ENCODE peak calls at places on chromosome 4, in seven cellular contexts. I is NCI-H345, U is T1000, M is NCI-H1436, W is memory B cell, T is Peyer's patch, Q is Right ventricle myocardium superior. G is an unnamed sample.

GRCh38 chr4:151055539-151055938 is 40.5 kb upstream of the LRBA start:
- DNase-seq in U (no peak), M (no peak), I (no peak), W (no peak), T (no peak), Q (no peak), G (no peak)

GRCh38 chr4:1842993-1843448 is 12.9 kb downstream of the LETM1 start:
- DNase-seq in T (no peak), U (peak), W (no peak), I (no peak), Q (peak), M (no peak), G (no peak)

GRCh38 chr4:168766537-168767316 is 243.3 kb downstream of the CBR4 start:
- DNase-seq in Q (no peak), U (no peak), M (no peak), T (no peak), I (no peak), W (no peak), G (no peak)

GRCh38 chr4:74897390-74897789 is 35.5 kb upstream of the PARM1 start:
- DNase-seq in Q (no peak), M (no peak), U (no peak), T (no peak), W (no peak), I (no peak), G (no peak)

GRCh38 chr4:87975466-87975865 is at the start of gene SPP1:
- DNase-seq in M (no peak), T (no peak), Q (no peak), U (no peak), W (no peak), I (peak), G (no peak)

GRCh38 chr4:1714303-1715001 is 2.3 kb upstream of the SLBP start:
- DNase-seq in Q (no peak), M (no peak), I (peak), W (no peak), T (no peak), U (no peak), G (no peak)

GRCh38 chr4:180336494-180337090 is 1906.6 kb upstream of the TENM3 start:
- DNase-seq in I (no peak), U (no peak), W (no peak), Q (no peak), M (no peak), T (no peak), G (no peak)

GRCh38 chr4:575281-576141 is 584 bp downstream of the TMEM271 start:
- DNase-seq in M (no peak), T (peak), U (no peak), W (no peak), Q (peak), I (no peak), G (no peak)

GRCh38 chr4:139950568-139950967 is 203.4 kb downstream of the MAML3 start:
- DNase-seq in M (no peak), T (no peak), W (no peak), Q (no peak), I (no peak), U (no peak), G (no peak)

GRCh38 chr4:151559595-151559994 is 150.6 kb downstream of the FHIP1A start:
- DNase-seq in M (no peak), T (no peak), Q (no peak), W (no peak), U (no peak), I (no peak), G (no peak)

GRCh38 chr4:168674077-168674747 is 177.4 kb downstream of the PALLD start:
- DNase-seq in T (no peak), W (no peak), U (no peak), M (no peak), I (no peak), Q (no peak), G (no peak)

GRCh38 chr4:112759313-112759712 is 122.4 kb downstream of the LARP7 start:
- DNase-seq in M (no peak), I (no peak), Q (no peak), T (no peak), U (no peak), W (no peak), G (no peak)

GRCh38 chr4:47017494-47017893 is 13.9 kb upstream of the GABRB1 start:
- DNase-seq in I (no peak), M (no peak), T (no peak), Q (no peak), U (no peak), W (no peak), G (no peak)

GRCh38 chr4:4854649-4855292 is 4.7 kb upstream of the MSX1 start:
- DNase-seq in I (peak), W (no peak), M (peak), T (peak), Q (peak), U (no peak), G (no peak)

GRCh38 chr4:165398570-165398969 is 19.8 kb downstream of the CPE start:
- DNase-seq in T (no peak), U (no peak), M (peak), W (no peak), Q (no peak), I (peak), G (peak)

GRCh38 chr4:65344278-65344825 is 325.9 kb downstream of the EPHA5 start:
- DNase-seq in Q (no peak), U (no peak), T (no peak), M (no peak), W (no peak), I (no peak), G (no peak)

GRCh38 chr4:107210450-107211239 is 174.5 kb upstream of the DKK2 start:
- DNase-seq in Q (no peak), I (no peak), U (no peak), W (no peak), M (no peak), T (no peak), G (no peak)

GRCh38 chr4:119284876-119285611 is 36.9 kb downstream of the FABP2 start:
- DNase-seq in Q (no peak), W (no peak), I (no peak), T (no peak), M (no peak), U (no peak), G (no peak)

GRCh38 chr4:10179957-10180602 is 63.5 kb upstream of the WDR1 start:
- DNase-seq in W (no peak), M (no peak), Q (no peak), U (no peak), I (no peak), T (no peak), G (no peak)

G was measured in NCI-H187 treated with DMSO at 0.1 percent for 48 hours.